ENCODE peak calls at places on chromosomes 2 and 18, in four cellular contexts. One of them, this sample, is unnamed.

GRCh38 chr2:88027709-88028389 is 11.5 kb upstream of the RNU2-63P start:
- DNase-seq in stimulated activated CD4-positive, alpha-beta T cell treated with anti-CD3 and anti-CD28 coated beads, TNF-alpha, amount 100 ng/mL, for 4 hours: no peak
- DNase-seq in GM23248: no peak
- DNase-seq in stimulated activated CD8-positive, alpha-beta memory T cell treated with anti-CD3 and anti-CD28 coated beads, Interleukin-15, amount 100 ng/mL, for 24 hours: no peak
- DNase-seq in this sample: no peak

GRCh38 chr2:237968048-237968862 is 1.4 kb downstream of the UBE2F start:
- DNase-seq in GM23248: peak; percentile 89
- DNase-seq in stimulated activated CD8-positive, alpha-beta memory T cell treated with anti-CD3 and anti-CD28 coated beads, Interleukin-15, amount 100 ng/mL, for 24 hours: no peak
- DNase-seq in stimulated activated CD4-positive, alpha-beta T cell treated with anti-CD3 and anti-CD28 coated beads, TNF-alpha, amount 100 ng/mL, for 4 hours: peak; percentile 37
- DNase-seq in this sample: peak; percentile 43

GRCh38 chr2:30588891-30589495 is 141.9 kb downstream of the LCLAT1 start:
- DNase-seq in stimulated activated CD8-positive, alpha-beta memory T cell treated with anti-CD3 and anti-CD28 coated beads, Interleukin-15, amount 100 ng/mL, for 24 hours: no peak
- DNase-seq in GM23248: no peak
- DNase-seq in stimulated activated CD4-positive, alpha-beta T cell treated with anti-CD3 and anti-CD28 coated beads, TNF-alpha, amount 100 ng/mL, for 4 hours: no peak
- DNase-seq in this sample: no peak

GRCh38 chr2:133146893-133147292 is 421.4 kb downstream of the NCKAP5 start:
- DNase-seq in stimulated activated CD4-positive, alpha-beta T cell treated with anti-CD3 and anti-CD28 coated beads, TNF-alpha, amount 100 ng/mL, for 4 hours: no peak
- DNase-seq in GM23248: no peak
- DNase-seq in stimulated activated CD8-positive, alpha-beta memory T cell treated with anti-CD3 and anti-CD28 coated beads, Interleukin-15, amount 100 ng/mL, for 24 hours: no peak
- DNase-seq in this sample: no peak

GRCh38 chr2:10760794-10761504 is 39.5 kb downstream of the ATP6V1C2 start:
- DNase-seq in GM23248: no peak
- DNase-seq in stimulated activated CD8-positive, alpha-beta memory T cell treated with anti-CD3 and anti-CD28 coated beads, Interleukin-15, amount 100 ng/mL, for 24 hours: no peak
- DNase-seq in stimulated activated CD4-positive, alpha-beta T cell treated with anti-CD3 and anti-CD28 coated beads, TNF-alpha, amount 100 ng/mL, for 4 hours: no peak
- DNase-seq in this sample: no peak

GRCh38 chr2:161172901-161173540 is 12.8 kb downstream of the TANK start:
- DNase-seq in stimulated activated CD4-positive, alpha-beta T cell treated with anti-CD3 and anti-CD28 coated beads, TNF-alpha, amount 100 ng/mL, for 4 hours: no peak
- DNase-seq in GM23248: no peak
- DNase-seq in stimulated activated CD8-positive, alpha-beta memory T cell treated with anti-CD3 and anti-CD28 coated beads, Interleukin-15, amount 100 ng/mL, for 24 hours: no peak
- DNase-seq in this sample: no peak

GRCh38 chr2:63834401-63834800 is 7.3 kb upstream of the UGP2 start:
- DNase-seq in stimulated activated CD4-positive, alpha-beta T cell treated with anti-CD3 and anti-CD28 coated beads, TNF-alpha, amount 100 ng/mL, for 4 hours: no peak
- DNase-seq in stimulated activated CD8-positive, alpha-beta memory T cell treated with anti-CD3 and anti-CD28 coated beads, Interleukin-15, amount 100 ng/mL, for 24 hours: no peak
- DNase-seq in GM23248: no peak
- DNase-seq in this sample: no peak

GRCh38 chr2:219578811-219579210 is 6.7 kb downstream of the INHA start:
- DNase-seq in stimulated activated CD8-positive, alpha-beta memory T cell treated with anti-CD3 and anti-CD28 coated beads, Interleukin-15, amount 100 ng/mL, for 24 hours: no peak
- DNase-seq in stimulated activated CD4-positive, alpha-beta T cell treated with anti-CD3 and anti-CD28 coated beads, TNF-alpha, amount 100 ng/mL, for 4 hours: no peak
- DNase-seq in GM23248: peak; percentile 48
- DNase-seq in this sample: no peak

GRCh38 chr2:216478151-216478550 is 20.5 kb upstream of the RPL37A start:
- DNase-seq in stimulated activated CD8-positive, alpha-beta memory T cell treated with anti-CD3 and anti-CD28 coated beads, Interleukin-15, amount 100 ng/mL, for 24 hours: no peak
- DNase-seq in stimulated activated CD4-positive, alpha-beta T cell treated with anti-CD3 and anti-CD28 coated beads, TNF-alpha, amount 100 ng/mL, for 4 hours: no peak
- DNase-seq in GM23248: peak; percentile 90
- DNase-seq in this sample: no peak

GRCh38 chr18:35581555-35582309 is at the start of gene GALNT1:
- DNase-seq in stimulated activated CD8-positive, alpha-beta memory T cell treated with anti-CD3 and anti-CD28 coated beads, Interleukin-15, amount 100 ng/mL, for 24 hours: peak; percentile 4
- DNase-seq in stimulated activated CD4-positive, alpha-beta T cell treated with anti-CD3 and anti-CD28 coated beads, TNF-alpha, amount 100 ng/mL, for 4 hours: no peak
- DNase-seq in GM23248: peak; percentile 57
- DNase-seq in this sample: peak; percentile 26

GRCh38 chr2:36146765-36147164 is 208.8 kb upstream of the CRIM1 start:
- DNase-seq in GM23248: no peak
- DNase-seq in stimulated activated CD4-positive, alpha-beta T cell treated with anti-CD3 and anti-CD28 coated beads, TNF-alpha, amount 100 ng/mL, for 4 hours: no peak
- DNase-seq in stimulated activated CD8-positive, alpha-beta memory T cell treated with anti-CD3 and anti-CD28 coated beads, Interleukin-15, amount 100 ng/mL, for 24 hours: no peak
- DNase-seq in this sample: no peak

GRCh38 chr2:224492531-224492930 is 90.6 kb upstream of the FAM124B start:
- DNase-seq in stimulated activated CD8-positive, alpha-beta memory T cell treated with anti-CD3 and anti-CD28 coated beads, Interleukin-15, amount 100 ng/mL, for 24 hours: no peak
- DNase-seq in GM23248: no peak
- DNase-seq in stimulated activated CD4-positive, alpha-beta T cell treated with anti-CD3 and anti-CD28 coated beads, TNF-alpha, amount 100 ng/mL, for 4 hours: no peak
- DNase-seq in this sample: no peak

GRCh38 chr18:3872651-3873050 is 422.7 kb downstream of the TGIF1 start:
- DNase-seq in stimulated activated CD4-positive, alpha-beta T cell treated with anti-CD3 and anti-CD28 coated beads, TNF-alpha, amount 100 ng/mL, for 4 hours: no peak
- DNase-seq in stimulated activated CD8-positive, alpha-beta memory T cell treated with anti-CD3 and anti-CD28 coated beads, Interleukin-15, amount 100 ng/mL, for 24 hours: no peak
- DNase-seq in GM23248: no peak
- DNase-seq in this sample: no peak

GRCh38 chr2:226839960-226840359 is 4.1 kb downstream of the RHBDD1 start:
- DNase-seq in stimulated activated CD4-positive, alpha-beta T cell treated with anti-CD3 and anti-CD28 coated beads, TNF-alpha, amount 100 ng/mL, for 4 hours: no peak
- DNase-seq in GM23248: no peak
- DNase-seq in stimulated activated CD8-positive, alpha-beta memory T cell treated with anti-CD3 and anti-CD28 coated beads, Interleukin-15, amount 100 ng/mL, for 24 hours: no peak
- DNase-seq in this sample: no peak

GRCh38 chr18:79483971-79484491 is 88.3 kb downstream of the NFATC1 start:
- DNase-seq in stimulated activated CD8-positive, alpha-beta memory T cell treated with anti-CD3 and anti-CD28 coated beads, Interleukin-15, amount 100 ng/mL, for 24 hours: no peak
- DNase-seq in stimulated activated CD4-positive, alpha-beta T cell treated with anti-CD3 and anti-CD28 coated beads, TNF-alpha, amount 100 ng/mL, for 4 hours: no peak
- DNase-seq in GM23248: no peak
- DNase-seq in this sample: no peak

GRCh38 chr18:44986933-44987332 is 306.2 kb downstream of the SETBP1 start:
- DNase-seq in stimulated activated CD8-positive, alpha-beta memory T cell treated with anti-CD3 and anti-CD28 coated beads, Interleukin-15, amount 100 ng/mL, for 24 hours: no peak
- DNase-seq in GM23248: peak; percentile 8
- DNase-seq in stimulated activated CD4-positive, alpha-beta T cell treated with anti-CD3 and anti-CD28 coated beads, TNF-alpha, amount 100 ng/mL, for 4 hours: no peak
- DNase-seq in this sample: no peak

GRCh38 chr18:10418836-10419235 is 35.6 kb upstream of the APCDD1 start:
- DNase-seq in stimulated activated CD4-positive, alpha-beta T cell treated with anti-CD3 and anti-CD28 coated beads, TNF-alpha, amount 100 ng/mL, for 4 hours: no peak
- DNase-seq in GM23248: no peak
- DNase-seq in stimulated activated CD8-positive, alpha-beta memory T cell treated with anti-CD3 and anti-CD28 coated beads, Interleukin-15, amount 100 ng/mL, for 24 hours: no peak
- DNase-seq in this sample: no peak

GRCh38 chr2:100957971-100958653 is 44.0 kb upstream of the RPL31 start:
- DNase-seq in GM23248: peak; percentile 95
- DNase-seq in stimulated activated CD4-positive, alpha-beta T cell treated with anti-CD3 and anti-CD28 coated beads, TNF-alpha, amount 100 ng/mL, for 4 hours: no peak
- DNase-seq in stimulated activated CD8-positive, alpha-beta memory T cell treated with anti-CD3 and anti-CD28 coated beads, Interleukin-15, amount 100 ng/mL, for 24 hours: no peak
- DNase-seq in this sample: no peak